ENCODE peak calls at places on chromosomes 7 and 10, in six cellular contexts. N is A549, Z is AG04450, K is mesothelial cell of epicardium, H is astrocyte of the spinal cord, C is GM23338. P is an unnamed sample.

GRCh38 chr10:45809829-45810228 is 37.5 kb downstream of the AGAP4 start:
- DNase-seq in N (peak), Z (no peak), K (no peak), H (no peak), C (peak), P (no peak)

GRCh38 chr7:55206235-55207029 is 158.7 kb upstream of the LANCL2 start:
- DNase-seq in N (no peak), Z (no peak), K (no peak), H (peak), C (no peak), P (no peak)

GRCh38 chr7:28855538-28856217 is 102.5 kb downstream of the TRIL start:
- DNase-seq in N (peak), Z (peak), K (no peak), H (peak), C (no peak), P (no peak)

GRCh38 chr7:5646846-5647245 is 134.6 kb downstream of the RNF216 start:
- DNase-seq in N (no peak), Z (peak), K (no peak), H (peak), C (no peak), P (no peak)

GRCh38 chr7:140661124-140661523 is 11.6 kb upstream of the ADCK2 start:
- DNase-seq in N (peak), Z (no peak), K (no peak), H (no peak), C (no peak), P (no peak)

GRCh38 chr10:99872367-99873162 is 90.1 kb downstream of the ABCC2 start:
- DNase-seq in N (peak), Z (no peak), K (no peak), H (peak), C (no peak), P (no peak)

GRCh38 chr10:101030492-101031127 is 319 bp downstream of the PDZD7 start:
- DNase-seq in N (no peak), Z (no peak), K (no peak), H (no peak), C (peak), P (no peak)

GRCh38 chr7:888081-889024 is 12.0 kb downstream of the GET4 start:
- DNase-seq in N (no peak), Z (no peak), K (no peak), H (no peak), C (no peak), P (no peak)

GRCh38 chr7:31204066-31204465 is 136.5 kb downstream of the NEUROD6 start:
- DNase-seq in N (no peak), Z (no peak), K (no peak), H (no peak), C (no peak), P (no peak)

GRCh38 chr10:125633517-125633999 is 49.4 kb downstream of the TEX36 start:
- DNase-seq in N (peak), Z (no peak), K (no peak), H (peak), C (no peak), P (no peak)

GRCh38 chr7:711967-712600 is 14.4 kb upstream of the DNAAF5 start:
- DNase-seq in N (no peak), Z (no peak), K (no peak), H (no peak), C (peak), P (peak)

GRCh38 chr10:35875281-35875680 is 233.2 kb upstream of the FZD8 start:
- DNase-seq in N (no peak), Z (no peak), K (no peak), H (peak), C (peak), P (no peak)

GRCh38 chr7:97858221-97858620 is 14.0 kb downstream of the ASNS start:
- DNase-seq in N (no peak), Z (no peak), K (no peak), H (no peak), C (no peak), P (no peak)

GRCh38 chr10:97760461-97761257 is 11.1 kb downstream of the SFRP5 start:
- DNase-seq in N (no peak), Z (no peak), K (no peak), H (no peak), C (no peak), P (no peak)

GRCh38 chr7:22447008-22447407 is 53.0 kb downstream of the STEAP1B start:
- DNase-seq in N (no peak), Z (no peak), K (no peak), H (no peak), C (no peak), P (peak)

GRCh38 chr10:80500572-80501380 is 36.9 kb upstream of the SH2D4B start:
- DNase-seq in N (peak), Z (no peak), K (no peak), H (peak), C (peak), P (peak)

GRCh38 chr7:16356241-16356958 is 64.9 kb downstream of the CRPPA start:
- DNase-seq in N (no peak), Z (no peak), K (no peak), H (peak), C (no peak), P (no peak)

GRCh38 chr10:131935260-131935659 is 34.5 kb downstream of the PPP2R2D start:
- DNase-seq in N (no peak), Z (no peak), K (no peak), H (no peak), C (no peak), P (no peak)

GRCh38 chr7:82234457-82235049 is 209.0 kb downstream of the CACNA2D1 start:
- DNase-seq in N (peak), Z (peak), K (no peak), H (peak), C (peak), P (peak)

GRCh38 chr7:98911936-98912335 is 33.6 kb downstream of the TRRAP start:
- DNase-seq in N (no peak), Z (no peak), K (no peak), H (no peak), C (no peak), P (no peak)

GRCh38 chr7:99399597-99399996 is 8.8 kb downstream of the PDAP1 start:
- DNase-seq in N (no peak), Z (no peak), K (no peak), H (no peak), C (no peak), P (no peak)

GRCh38 chr10:95265572-95265971 is 25.2 kb downstream of the PDLIM1 start:
- DNase-seq in N (no peak), Z (no peak), K (no peak), H (no peak), C (no peak), P (no peak)

GRCh38 chr7:122415510-122415909 is 111.0 kb upstream of the FEZF1 start:
- DNase-seq in N (no peak), Z (no peak), K (no peak), H (no peak), C (no peak), P (no peak)

GRCh38 chr10:128852449-128852848 is 614.6 kb upstream of the MGMT start:
- DNase-seq in N (no peak), Z (no peak), K (no peak), H (no peak), C (no peak), P (no peak)

GRCh38 chr10:91352760-91353159 is 57.4 kb upstream of the HECTD2 start:
- DNase-seq in N (no peak), Z (no peak), K (no peak), H (no peak), C (no peak), P (no peak)

GRCh38 chr7:99123571-99124033 is 20.3 kb downstream of the SMURF1 start:
- DNase-seq in N (peak), Z (no peak), K (no peak), H (no peak), C (no peak), P (no peak)

GRCh38 chr10:10500941-10501340 is 516.7 kb upstream of the CELF2 start:
- DNase-seq in N (no peak), Z (peak), K (no peak), H (peak), C (no peak), P (no peak)

GRCh38 chr7:42012786-42013360 is 224.1 kb downstream of the GLI3 start:
- DNase-seq in N (no peak), Z (no peak), K (no peak), H (peak), C (no peak), P (no peak)

GRCh38 chr7:48708635-48709034 is 215.7 kb upstream of the CDC14C start:
- DNase-seq in N (no peak), Z (no peak), K (no peak), H (peak), C (peak), P (no peak)

GRCh38 chr10:17059197-17059688 is 70.4 kb downstream of the CUBN start:
- DNase-seq in N (peak), Z (peak), K (no peak), H (peak), C (no peak), P (no peak)

GRCh38 chr10:50566150-50566549 is 57.6 kb downstream of the SGMS1 start:
- DNase-seq in N (no peak), Z (no peak), K (no peak), H (no peak), C (no peak), P (no peak)

DNA sequence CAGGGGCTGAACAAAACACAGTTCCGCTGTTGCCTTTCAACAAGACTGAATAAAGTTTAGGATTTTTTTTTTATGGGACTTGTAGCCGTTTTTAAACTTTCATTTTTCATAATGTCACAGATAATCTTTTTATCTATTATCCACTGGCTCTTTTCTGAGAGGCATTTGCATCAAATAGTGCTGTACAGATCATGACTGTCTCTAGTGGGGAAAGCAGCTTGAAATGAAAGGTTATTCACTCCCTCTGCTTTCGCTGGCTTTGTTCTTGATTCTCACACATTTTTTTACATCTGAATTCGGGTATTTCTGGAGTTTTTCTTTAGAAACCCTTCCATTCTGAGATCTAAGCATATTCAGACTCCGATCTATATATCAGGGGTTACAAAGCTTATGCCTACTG is 543.3 kb upstream of the GALNT17 start:
- DNase-seq in N (no peak), Z (no peak), K (no peak), H (no peak), C (no peak), P (no peak)
- TF ChIP-seq CTCF in N (no peak), Z (no peak), K (no peak), H (peak), C (no peak), P (no peak)

DNA sequence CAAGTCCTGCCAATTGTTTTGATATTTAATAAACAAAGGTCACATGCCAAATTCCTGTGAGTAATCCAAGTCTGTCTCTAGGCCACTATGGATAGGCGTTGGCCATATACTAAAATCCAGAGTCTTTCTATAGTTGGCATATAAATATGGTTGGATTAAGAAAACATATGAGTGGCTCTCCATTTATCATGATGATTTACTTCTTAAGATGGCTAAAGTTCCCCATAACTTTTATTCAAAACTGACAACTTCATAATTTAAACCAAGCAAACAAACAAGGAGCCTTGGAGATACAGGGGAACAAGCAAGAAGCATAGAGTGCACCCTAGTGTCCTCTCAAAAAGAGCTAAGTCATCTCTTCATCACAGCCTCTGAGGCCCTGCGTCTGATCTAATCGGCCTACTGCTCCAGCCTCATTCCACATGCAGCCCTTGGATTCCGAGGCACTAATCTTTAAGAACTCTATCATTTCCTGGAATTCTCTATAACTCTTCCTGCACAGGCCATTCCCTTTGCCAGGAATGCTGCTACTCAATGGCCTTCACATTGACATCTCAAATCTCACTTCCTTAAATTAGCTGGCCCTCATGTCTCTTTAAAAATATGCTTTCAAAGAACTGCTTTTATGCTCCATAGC is 32.8 kb upstream of the NRCAM start:
- DNase-seq in N (peak), Z (no peak), K (no peak), H (no peak), C (peak), P (no peak)
- TF ChIP-seq CTCF in N (no peak), Z (no peak), K (no peak), H (no peak), C (no peak), P (no peak)

GRCh38 chr10:122086416-122087240 is 97.7 kb downstream of the TACC2 start:
- DNase-seq in N (no peak), Z (no peak), K (no peak), H (no peak), C (no peak), P (no peak)

GRCh38 chr10:122085423-122085911 is 96.5 kb downstream of the TACC2 start:
- DNase-seq in N (no peak), Z (no peak), K (no peak), H (no peak), C (no peak), P (no peak)

GRCh38 chr10:122087436-122087835 is 98.5 kb downstream of the TACC2 start:
- DNase-seq in N (no peak), Z (no peak), K (no peak), H (no peak), C (no peak), P (no peak)

GRCh38 chr10:122091722-122092121 is 102.8 kb downstream of the TACC2 start:
- DNase-seq in N (no peak), Z (no peak), K (no peak), H (no peak), C (no peak), P (no peak)

GRCh38 chr10:122089343-122090015 is 100.5 kb downstream of the TACC2 start:
- DNase-seq in N (peak), Z (no peak), K (no peak), H (no peak), C (no peak), P (no peak)
- TF ChIP-seq CTCF in N (no peak), Z (no peak), K (no peak), H (no peak), C (no peak), P (no peak)

DNA sequence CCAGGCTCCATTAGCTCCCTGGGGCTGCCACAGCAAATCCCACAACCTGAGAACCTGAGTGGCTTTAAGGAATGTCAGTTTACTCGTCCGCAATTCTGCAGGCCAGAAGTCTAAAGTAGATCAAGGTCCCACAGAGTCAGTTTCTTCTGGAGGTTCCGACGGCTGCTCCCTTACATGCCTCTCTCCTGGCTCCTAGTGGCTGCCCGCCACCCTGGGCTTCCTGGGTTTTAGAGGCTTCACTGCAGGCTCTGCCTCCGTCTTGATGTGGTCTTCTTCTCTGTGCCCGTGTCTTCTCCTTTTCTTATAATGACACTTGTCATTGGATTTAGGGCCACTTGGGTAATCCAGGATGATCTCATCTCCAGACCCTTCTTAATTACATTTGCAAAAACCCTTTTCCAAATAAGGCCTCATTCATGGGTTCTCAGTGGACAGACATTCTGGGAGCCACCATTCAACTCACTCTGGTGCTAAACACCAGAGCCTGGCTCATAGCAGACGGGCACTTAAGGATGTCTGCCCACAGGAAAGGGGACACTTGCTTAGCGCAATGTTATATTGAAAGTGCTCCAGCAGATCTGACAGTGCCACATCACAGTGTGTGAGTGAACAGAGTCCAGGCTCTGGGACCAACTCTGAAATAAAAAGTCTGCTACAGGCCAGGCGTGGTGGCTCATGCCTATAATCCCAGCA is 77.6 kb downstream of the VWC2 start:
- DNase-seq in N (no peak), Z (no peak), K (no peak), H (no peak), C (peak), P (no peak)
- TF ChIP-seq CTCF in N (no peak), Z (no peak), K (no peak), H (no peak), C (peak), P (no peak)

GRCh38 chr7:100568936-100569844 is 4.5 kb downstream of the SAP25 start:
- DNase-seq in N (peak), Z (no peak), K (no peak), H (peak), C (peak), P (peak)
- TF ChIP-seq CTCF in N (no peak), Z (peak), K (peak), H (peak), C (peak), P (peak)

GRCh38 chr7:117875566-117875965 is 2.3 kb upstream of the CTTNBP2 start:
- DNase-seq in N (peak), Z (no peak), K (no peak), H (peak), C (peak), P (no peak)

GRCh38 chr7:117872565-117873055 is 631 bp downstream of the CTTNBP2 start:
- DNase-seq in N (no peak), Z (no peak), K (no peak), H (peak), C (peak), P (peak)

GRCh38 chr7:117873056-117873932 is at the start of gene CTTNBP2:
- DNase-seq in N (peak), Z (no peak), K (peak), H (peak), C (peak), P (peak)

GRCh38 chr7:117871778-117872538 is 1.3 kb downstream of the CTTNBP2 start:
- DNase-seq in N (no peak), Z (no peak), K (no peak), H (peak), C (peak), P (peak)

GRCh38 chr7:117873933-117874530 is 791 bp upstream of the CTTNBP2 start:
- DNase-seq in N (no peak), Z (no peak), K (no peak), H (no peak), C (no peak), P (no peak)
- TF ChIP-seq CTCF in N (no peak), Z (no peak), K (no peak), H (no peak), C (peak), P (no peak)

DNA sequence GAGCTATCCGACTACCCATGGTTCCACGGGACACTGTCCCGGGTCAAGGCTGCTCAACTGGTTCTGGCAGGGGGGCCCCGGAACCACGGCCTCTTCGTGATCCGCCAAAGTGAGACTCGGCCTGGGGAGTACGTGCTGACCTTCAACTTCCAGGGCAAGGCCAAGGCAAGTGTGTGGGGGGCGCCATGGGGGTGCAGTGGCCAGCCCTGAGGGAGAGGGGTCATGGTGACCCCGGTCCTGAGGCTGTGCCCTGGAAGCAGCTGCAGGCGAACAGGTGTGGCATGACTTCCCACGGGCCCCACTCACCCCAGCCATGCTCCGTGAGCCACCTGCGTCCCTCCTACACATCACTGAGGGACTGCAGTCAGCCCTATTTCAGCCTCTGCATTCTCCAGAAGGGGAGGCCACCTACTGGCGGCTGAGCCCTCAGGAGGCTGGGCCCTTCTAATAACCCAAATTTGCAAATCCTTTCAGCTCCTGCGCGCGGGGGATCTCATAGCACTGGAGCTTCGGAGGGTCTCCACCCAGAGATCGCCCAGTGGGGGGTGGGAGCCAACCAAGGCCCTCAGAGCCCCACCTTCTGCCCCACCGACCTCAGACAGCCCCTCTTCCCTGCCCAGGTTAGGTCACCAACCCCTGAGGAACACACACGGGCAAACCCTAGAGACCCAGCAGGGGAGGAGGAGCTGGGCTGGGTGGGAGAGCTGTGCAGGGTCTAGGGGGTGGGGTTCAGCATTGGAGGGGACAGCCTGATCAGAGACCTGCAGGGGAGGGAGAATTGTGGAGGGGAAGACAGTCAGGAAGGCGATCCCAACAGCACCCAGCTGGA is 30.8 kb downstream of the SH2B2 start:
- DNase-seq in N (no peak), Z (no peak), K (no peak), H (no peak), C (peak), P (peak)
- TF ChIP-seq CTCF in N (no peak), Z (no peak), K (no peak), H (peak), C (peak), P (peak)

DNA sequence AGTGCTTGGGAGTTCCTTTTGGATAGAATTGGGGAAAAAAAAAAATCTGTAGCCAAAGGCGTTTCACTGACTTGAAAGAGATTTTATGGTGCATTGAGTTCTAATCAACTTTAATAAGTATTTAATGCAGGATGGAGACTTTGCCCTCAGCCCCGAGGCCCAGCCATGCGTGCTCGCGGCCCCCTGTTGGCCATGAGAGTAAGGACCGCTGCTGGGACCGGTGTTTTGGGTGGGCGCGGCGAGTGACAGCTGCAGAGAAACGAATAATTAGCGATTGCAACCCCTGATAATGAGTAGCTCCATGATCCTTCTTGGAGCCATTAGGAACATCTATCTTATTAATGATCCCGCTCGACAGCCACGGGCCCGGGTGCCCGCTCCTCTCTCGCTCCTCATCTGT is 347.4 kb downstream of the RPS24 start:
- DNase-seq in N (no peak), Z (no peak), K (no peak), H (no peak), C (peak), P (no peak)
- TF ChIP-seq CTCF in N (no peak), Z (peak), K (peak), H (peak), C (peak), P (no peak)

GRCh38 chr10:79066460-79067240 is 2.1 kb upstream of the ZMIZ1 start:
- DNase-seq in N (peak), Z (no peak), K (no peak), H (peak), C (peak), P (peak)
- TF ChIP-seq CTCF in N (peak), Z (peak), K (no peak), H (peak), C (peak), P (no peak)

GRCh38 chr7:134646425-134647305 is at the start of gene BPGM:
- DNase-seq in N (peak), Z (peak), K (peak), H (peak), C (peak), P (peak)
- TF ChIP-seq CTCF in N (peak), Z (peak), K (no peak), H (peak), C (peak), P (peak)